ENCODE peak calls at places on chromosomes 1 and 21, in seven cellular contexts. B is psoas muscle; P is Ammon's horn; J is EL; E is stimulated activated CD4-positive, alpha-beta T cell treated with anti-CD3 and anti-CD28 coated beads, Interleukin-1b, Interleukin-23, amount 100 ng/mL, for 24 hours; W is activated CD4-positive, alpha-beta memory T cell treated with anti-CD3 and anti-CD28 coated beads, Interleukin-2, amount 10 ng/mL, durations not matched to agents 7 days and 5 days; Q is H54. G is an unnamed sample.

GRCh38 chr1:207085887-207086286 is 2.8 kb upstream of the C4BPB start:
- DNase-seq in Q (no peak), W (no peak), E (no peak), P (no peak), B (no peak), J (no peak), G (no peak)

GRCh38 chr1:224300346-224300745 is 29.6 kb downstream of the NVL start:
- DNase-seq in P (no peak), E (no peak), J (peak; percentile 80), Q (peak; percentile 51), W (no peak), B (no peak), G (peak; percentile 65)

GRCh38 chr1:30140566-30140965 is 582.8 kb downstream of the MATN1 start:
- DNase-seq in E (no peak), P (no peak), W (no peak), B (no peak), Q (no peak), J (no peak), G (no peak)

GRCh38 chr21:44477712-44478111 is 22.4 kb downstream of the LRRC3 start:
- DNase-seq in Q (no peak), E (no peak), J (no peak), W (no peak), B (no peak), P (no peak), G (no peak)

GRCh38 chr1:21397813-21398188 is 42.1 kb upstream of the NBPF3 start:
- DNase-seq in Q (no peak), P (peak; percentile 36), W (peak; percentile 24), E (no peak), J (no peak), B (no peak), G (peak; percentile 23)

GRCh38 chr1:76640092-76640491 is 227.2 kb upstream of the ST6GALNAC5 start:
- DNase-seq in E (no peak), P (no peak), Q (no peak), W (no peak), J (peak; percentile 20), B (no peak), G (peak; percentile 10)

GRCh38 chr1:8871539-8871935 is 6.9 kb downstream of the ENO1 start:
- DNase-seq in J (no peak), W (no peak), Q (no peak), P (no peak), B (no peak), E (no peak), G (no peak)

GRCh38 chr1:212293579-212293978 is 8.4 kb downstream of the PPP2R5A start:
- DNase-seq in J (no peak), W (no peak), Q (no peak), P (no peak), B (no peak), E (no peak), G (no peak)

GRCh38 chr1:85992756-85993155 is 163.8 kb downstream of the COL24A1 start:
- DNase-seq in B (no peak), E (no peak), Q (no peak), J (peak; percentile 33), P (no peak), W (no peak), G (peak; percentile 31)

GRCh38 chr1:2391034-2391384 is 345 bp downstream of the MORN1 start:
- DNase-seq in B (peak; percentile 59), Q (peak; percentile 55), P (no peak), J (peak; percentile 40), W (no peak), E (no peak), G (peak; percentile 52)

GRCh38 chr1:101452825-101453224 is 216.0 kb downstream of the S1PR1 start:
- DNase-seq in E (no peak), Q (no peak), B (no peak), W (no peak), P (no peak), J (no peak), G (no peak)

GRCh38 chr1:88068407-88068806 is 615.7 kb upstream of the PKN2 start:
- DNase-seq in J (no peak), W (no peak), B (no peak), P (no peak), E (no peak), Q (no peak), G (no peak)

GRCh38 chr1:88736633-88737248 is 52.7 kb downstream of the PKN2 start:
- DNase-seq in Q (peak; percentile 5), P (no peak), J (peak; percentile 66), W (peak; percentile 49), B (no peak), E (peak; percentile 4), G (peak; percentile 49)

GRCh38 chr1:47533176-47534039 is 95.6 kb downstream of the FOXD2 start:
- DNase-seq in Q (no peak), W (no peak), J (peak; percentile 82), P (peak; percentile 39), B (peak; percentile 64), E (no peak), G (peak; percentile 87)

GRCh38 chr1:156214024-156214748 is 1.4 kb downstream of the PMF1 start:
- DNase-seq in P (no peak), Q (peak; percentile 84), W (peak; percentile 26), B (no peak), E (no peak), J (peak; percentile 59), G (peak; percentile 42)

GRCh38 chr1:49346767-49347349 is 570.2 kb upstream of the BEND5 start:
- DNase-seq in J (no peak), W (no peak), Q (no peak), B (no peak), P (no peak), E (no peak), G (no peak)

GRCh38 chr1:8462298-8462946 is 144.5 kb downstream of the SLC45A1 start:
- DNase-seq in B (no peak), W (no peak), E (no peak), Q (no peak), J (no peak), P (no peak), G (no peak)

GRCh38 chr21:33881689-33882440 is 33.7 kb downstream of the ATP5PO start:
- DNase-seq in E (no peak), J (no peak), W (no peak), Q (no peak), B (no peak), P (no peak), G (no peak)

GRCh38 chr1:212288614-212289013 is 3.4 kb downstream of the PPP2R5A start:
- DNase-seq in E (no peak), Q (peak; percentile 21), J (peak; percentile 70), P (no peak), B (no peak), W (no peak), G (peak; percentile 17)

GRCh38 chr1:189499736-189500135 is 977.9 kb downstream of the BRINP3 start:
- DNase-seq in Q (no peak), J (no peak), E (no peak), P (no peak), W (no peak), B (no peak), G (peak; percentile 73)

GRCh38 chr1:83761084-83761760 is 237.7 kb downstream of the TTLL7 start:
- DNase-seq in B (no peak), P (no peak), E (no peak), J (no peak), Q (no peak), W (no peak), G (no peak)

GRCh38 chr1:175725684-175726083 is 17.7 kb downstream of the TNR start:
- DNase-seq in P (no peak), W (peak; percentile 24), E (no peak), Q (no peak), B (no peak), J (peak; percentile 16), G (peak; percentile 8)

GRCh38 chr1:94989911-94990463 is 63.1 kb upstream of the CNN3 start:
- DNase-seq in B (no peak), P (no peak), J (no peak), E (no peak), Q (no peak), W (no peak), G (no peak)

GRCh38 chr1:47984175-47984789 is 12.9 kb downstream of the TRABD2B start:
- DNase-seq in P (no peak), B (peak; percentile 57), E (no peak), W (no peak), J (no peak), Q (no peak), G (no peak)

GRCh38 chr1:176696109-176696508 is 233.1 kb downstream of the PAPPA2 start:
- DNase-seq in J (no peak), Q (no peak), B (peak; percentile 66), P (no peak), E (no peak), W (no peak), G (no peak)

GRCh38 chr1:232868793-232869491 is 63.7 kb downstream of the MAP10 start:
- DNase-seq in E (no peak), J (peak; percentile 98), Q (peak; percentile 43), W (no peak), P (no peak), B (no peak), G (peak; percentile 98)

GRCh38 chr1:41656088-41656487 is 171.6 kb upstream of the EDN2 start:
- DNase-seq in W (no peak), B (no peak), J (no peak), P (peak; percentile 38), Q (no peak), E (no peak), G (no peak)

GRCh38 chr1:45892068-45892785 is 88.8 kb downstream of the MAST2 start:
- DNase-seq in Q (peak; percentile 44), J (peak; percentile 92), E (no peak), P (no peak), B (no peak), W (no peak), G (peak; percentile 84)

GRCh38 chr1:228471762-228472398 is 15.3 kb upstream of the RNF187 start:
- DNase-seq in J (peak; percentile 51), B (no peak), W (peak; percentile 39), Q (peak; percentile 55), P (no peak), E (no peak), G (peak; percentile 29)

GRCh38 chr21:44392916-44393315 is 39.5 kb downstream of the TRPM2 start:
- DNase-seq in J (no peak), Q (no peak), E (no peak), W (no peak), B (no peak), P (no peak), G (no peak)

GRCh38 chr1:14598007-14598497 is 433 bp upstream of the KAZN start:
- DNase-seq in P (no peak), W (no peak), E (no peak), Q (no peak), B (no peak), J (no peak), G (peak; percentile 33)

GRCh38 chr1:145877923-145878486 is 7.7 kb downstream of the ANKRD35 start:
- DNase-seq in E (no peak), B (no peak), Q (no peak), W (no peak), P (no peak), J (peak; percentile 29), G (peak; percentile 27)

GRCh38 chr1:44903261-44903660 is 60.2 kb upstream of the PTCH2 start:
- DNase-seq in J (no peak), E (no peak), W (no peak), P (peak; percentile 67), B (no peak), Q (no peak), G (no peak)

GRCh38 chr1:151882466-151882865 is 26.8 kb downstream of the THEM4 start:
- DNase-seq in W (no peak), J (no peak), P (no peak), Q (no peak), E (no peak), B (no peak), G (no peak)

GRCh38 chr1:155261401-155261887 is 716 bp downstream of the SCAMP3 start:
- DNase-seq in P (no peak), J (peak; percentile 29), W (peak; percentile 25), Q (no peak), E (no peak), B (peak; percentile 59), G (no peak)

GRCh38 chr1:235253219-235253640 is 74.7 kb downstream of the ARID4B start:
- DNase-seq in W (peak; percentile 61), J (peak; percentile 82), P (peak; percentile 85), E (peak; percentile 27), B (peak; percentile 68), Q (peak; percentile 15), G (peak; percentile 61)

GRCh38 chr1:4090556-4090955 is 190.5 kb upstream of the C1orf174 start:
- DNase-seq in E (no peak), W (no peak), J (no peak), B (no peak), Q (no peak), P (no peak), G (no peak)

GRCh38 chr1:29687601-29688244 is 451.4 kb downstream of the PTPRU start:
- DNase-seq in W (no peak), B (no peak), Q (no peak), J (peak; percentile 30), E (no peak), P (no peak), G (no peak)